ENCODE peak calls at places on chromosome 17, in eight cellular contexts. One of them, this sample, is unnamed.
A peak's percentile ranks its signal among the peaks of the same experiment; 100 is the strongest.

GRCh38 chr17:49447603-49448325 is 33.1 kb upstream of the PHB1 start:
- ATAC-seq in upper lobe of left lung: no peak
- ATAC-seq in left cardiac atrium: peak; percentile 54
- ATAC-seq in effector memory CD8-positive, alpha-beta T cell: no peak
- ATAC-seq in CD4-positive, CD25-positive, alpha-beta regulatory T cell: no peak
- ATAC-seq in PC-3: no peak
- ATAC-seq in T-helper 17 cell: no peak
- ATAC-seq in activated CD4-positive, alpha-beta T cell treated with anti-CD3 and anti-CD28 coated beads for 36 hours: no peak
- ATAC-seq in this sample: no peak

GRCh38 chr17:73280191-73280590 is 18.5 kb upstream of the CPSF4L start:
- ATAC-seq in upper lobe of left lung: no peak
- ATAC-seq in left cardiac atrium: no peak
- ATAC-seq in effector memory CD8-positive, alpha-beta T cell: no peak
- ATAC-seq in CD4-positive, CD25-positive, alpha-beta regulatory T cell: no peak
- ATAC-seq in PC-3: no peak
- ATAC-seq in T-helper 17 cell: no peak
- ATAC-seq in activated CD4-positive, alpha-beta T cell treated with anti-CD3 and anti-CD28 coated beads for 36 hours: no peak
- ATAC-seq in this sample: no peak

GRCh38 chr17:2283302-2283701 is 20.3 kb downstream of the SMG6 start:
- ATAC-seq in upper lobe of left lung: no peak
- ATAC-seq in left cardiac atrium: no peak
- ATAC-seq in effector memory CD8-positive, alpha-beta T cell: no peak
- ATAC-seq in CD4-positive, CD25-positive, alpha-beta regulatory T cell: no peak
- ATAC-seq in PC-3: no peak
- ATAC-seq in T-helper 17 cell: no peak
- ATAC-seq in activated CD4-positive, alpha-beta T cell treated with anti-CD3 and anti-CD28 coated beads for 36 hours: no peak
- ATAC-seq in this sample: no peak

GRCh38 chr17:48024149-48025039 is 13.2 kb downstream of the COPZ2 start:
- ATAC-seq in upper lobe of left lung: peak; percentile 54
- ATAC-seq in left cardiac atrium: peak; percentile 11
- ATAC-seq in effector memory CD8-positive, alpha-beta T cell: peak; percentile 17
- ATAC-seq in CD4-positive, CD25-positive, alpha-beta regulatory T cell: peak; percentile 1
- ATAC-seq in PC-3: peak; percentile 44
- ATAC-seq in T-helper 17 cell: peak; percentile 24
- ATAC-seq in activated CD4-positive, alpha-beta T cell treated with anti-CD3 and anti-CD28 coated beads for 36 hours: peak; percentile 3
- ATAC-seq in this sample: peak; percentile 42

GRCh38 chr17:45273551-45273957 is 11.7 kb upstream of the SPATA32 start:
- ATAC-seq in upper lobe of left lung: no peak
- ATAC-seq in left cardiac atrium: peak; percentile 9
- ATAC-seq in effector memory CD8-positive, alpha-beta T cell: no peak
- ATAC-seq in CD4-positive, CD25-positive, alpha-beta regulatory T cell: no peak
- ATAC-seq in PC-3: no peak
- ATAC-seq in T-helper 17 cell: no peak
- ATAC-seq in activated CD4-positive, alpha-beta T cell treated with anti-CD3 and anti-CD28 coated beads for 36 hours: no peak
- ATAC-seq in this sample: no peak

GRCh38 chr17:54840885-54841614 is 59.6 kb upstream of the TOM1L1 start:
- ATAC-seq in upper lobe of left lung: no peak
- ATAC-seq in left cardiac atrium: no peak
- ATAC-seq in effector memory CD8-positive, alpha-beta T cell: no peak
- ATAC-seq in CD4-positive, CD25-positive, alpha-beta regulatory T cell: no peak
- ATAC-seq in PC-3: no peak
- ATAC-seq in T-helper 17 cell: no peak
- ATAC-seq in activated CD4-positive, alpha-beta T cell treated with anti-CD3 and anti-CD28 coated beads for 36 hours: no peak
- ATAC-seq in this sample: no peak

GRCh38 chr17:73131993-73132595 is 32.7 kb upstream of the SSTR2 start:
- ATAC-seq in upper lobe of left lung: no peak
- ATAC-seq in left cardiac atrium: no peak
- ATAC-seq in effector memory CD8-positive, alpha-beta T cell: peak; percentile 33
- ATAC-seq in CD4-positive, CD25-positive, alpha-beta regulatory T cell: no peak
- ATAC-seq in PC-3: no peak
- ATAC-seq in T-helper 17 cell: peak; percentile 42
- ATAC-seq in activated CD4-positive, alpha-beta T cell treated with anti-CD3 and anti-CD28 coated beads for 36 hours: no peak
- ATAC-seq in this sample: no peak

GRCh38 chr17:42212382-42212781 is 18.1 kb upstream of the GHDC start:
- ATAC-seq in upper lobe of left lung: no peak
- ATAC-seq in left cardiac atrium: no peak
- ATAC-seq in effector memory CD8-positive, alpha-beta T cell: no peak
- ATAC-seq in CD4-positive, CD25-positive, alpha-beta regulatory T cell: no peak
- ATAC-seq in PC-3: no peak
- ATAC-seq in T-helper 17 cell: no peak
- ATAC-seq in activated CD4-positive, alpha-beta T cell treated with anti-CD3 and anti-CD28 coated beads for 36 hours: no peak
- ATAC-seq in this sample: no peak

GRCh38 chr17:28841901-28842281 is 699 bp downstream of the FAM222B start:
- ATAC-seq in upper lobe of left lung: no peak
- ATAC-seq in left cardiac atrium: no peak
- ATAC-seq in effector memory CD8-positive, alpha-beta T cell: peak; percentile 18
- ATAC-seq in CD4-positive, CD25-positive, alpha-beta regulatory T cell: peak; percentile 24
- ATAC-seq in PC-3: peak; percentile 12
- ATAC-seq in T-helper 17 cell: peak; percentile 38
- ATAC-seq in activated CD4-positive, alpha-beta T cell treated with anti-CD3 and anti-CD28 coated beads for 36 hours: peak; percentile 8
- ATAC-seq in this sample: peak; percentile 21

GRCh38 chr17:46154151-46154816 is 38.9 kb downstream of the KANSL1 start:
- ATAC-seq in upper lobe of left lung: no peak
- ATAC-seq in left cardiac atrium: no peak
- ATAC-seq in effector memory CD8-positive, alpha-beta T cell: peak; percentile 76
- ATAC-seq in CD4-positive, CD25-positive, alpha-beta regulatory T cell: peak; percentile 45
- ATAC-seq in PC-3: peak; percentile 92
- ATAC-seq in T-helper 17 cell: peak; percentile 63
- ATAC-seq in activated CD4-positive, alpha-beta T cell treated with anti-CD3 and anti-CD28 coated beads for 36 hours: peak; percentile 16
- ATAC-seq in this sample: peak; percentile 54

GRCh38 chr17:28018439-28019070 is 23.9 kb upstream of the NLK start:
- ATAC-seq in upper lobe of left lung: peak; percentile 40
- ATAC-seq in left cardiac atrium: no peak
- ATAC-seq in effector memory CD8-positive, alpha-beta T cell: no peak
- ATAC-seq in CD4-positive, CD25-positive, alpha-beta regulatory T cell: no peak
- ATAC-seq in PC-3: peak; percentile 18
- ATAC-seq in T-helper 17 cell: no peak
- ATAC-seq in activated CD4-positive, alpha-beta T cell treated with anti-CD3 and anti-CD28 coated beads for 36 hours: no peak
- ATAC-seq in this sample: no peak

GRCh38 chr17:73533127-73533526 is 111.1 kb downstream of the SDK2 start:
- ATAC-seq in upper lobe of left lung: no peak
- ATAC-seq in left cardiac atrium: peak; percentile 91
- ATAC-seq in effector memory CD8-positive, alpha-beta T cell: no peak
- ATAC-seq in CD4-positive, CD25-positive, alpha-beta regulatory T cell: no peak
- ATAC-seq in PC-3: no peak
- ATAC-seq in T-helper 17 cell: no peak
- ATAC-seq in activated CD4-positive, alpha-beta T cell treated with anti-CD3 and anti-CD28 coated beads for 36 hours: no peak
- ATAC-seq in this sample: no peak

GRCh38 chr17:83133302-83134121 is 54.1 kb downstream of the METRNL start:
- ATAC-seq in upper lobe of left lung: no peak
- ATAC-seq in left cardiac atrium: peak; percentile 62
- ATAC-seq in effector memory CD8-positive, alpha-beta T cell: no peak
- ATAC-seq in CD4-positive, CD25-positive, alpha-beta regulatory T cell: no peak
- ATAC-seq in PC-3: no peak
- ATAC-seq in T-helper 17 cell: no peak
- ATAC-seq in activated CD4-positive, alpha-beta T cell treated with anti-CD3 and anti-CD28 coated beads for 36 hours: no peak
- ATAC-seq in this sample: peak; percentile 59

This sample was measured in SK-N-SH treated with all-trans-retinoic acid at 6 μM for 48 hours.